ENCODE peak calls at places on chromosomes 3 and 15, in four cellular contexts. G, T, C and I are unnamed samples.

GRCh38 chr3:78154521-78155186 is 1114.8 kb downstream of the ROBO2 start:
- DNase-seq in T (no peak), C (no peak), G (no peak), I (no peak)

GRCh38 chr3:97952280-97952679 is 20.0 kb downstream of the RIOX2 start:
- DNase-seq in C (peak), G (no peak), T (no peak), I (no peak)

GRCh38 chr3:187773233-187773962 is 28.1 kb upstream of the BCL6 start:
- DNase-seq in C (no peak), G (no peak), T (no peak), I (no peak)

GRCh38 chr3:69568458-69568857 is 170.8 kb upstream of the MITF start:
- DNase-seq in T (no peak), C (peak), G (no peak), I (no peak)

GRCh38 chr15:68578960-68579935 is at the start of gene CORO2B:
- DNase-seq in G (peak), T (peak), C (peak), I (peak)

GRCh38 chr15:78149805-78150751 is 916 bp downstream of the IDH3A start:
- DNase-seq in G (no peak), C (no peak), T (peak), I (no peak)

GRCh38 chr3:29283297-29283681 is 2.4 kb downstream of the RBMS3 start:
- DNase-seq in G (no peak), T (no peak), C (peak), I (no peak)

GRCh38 chr3:71016141-71016845 is 567.2 kb downstream of the FOXP1 start:
- DNase-seq in T (no peak), C (no peak), G (no peak), I (no peak)

GRCh38 chr3:125382323-125382722 is 7.2 kb upstream of the ZNF148 start:
- DNase-seq in T (no peak), C (no peak), G (no peak), I (no peak)

GRCh38 chr15:101137312-101137940 is 114.4 kb downstream of the CHSY1 start:
- DNase-seq in T (no peak), C (no peak), G (no peak), I (no peak)

GRCh38 chr3:104396974-104397669 is 969.6 kb upstream of the ALCAM start:
- DNase-seq in T (peak), G (no peak), C (peak), I (no peak)

GRCh38 chr15:29225534-29226224 is 43.9 kb downstream of the NSMCE3 start:
- DNase-seq in G (no peak), C (no peak), T (no peak), I (no peak)

GRCh38 chr15:22947101-22948000 is 32.8 kb downstream of the CYFIP1 start:
- DNase-seq in G (no peak), T (no peak), C (no peak), I (no peak)

GRCh38 chr3:107221856-107222255 is 155.4 kb upstream of the CCDC54 start:
- DNase-seq in T (no peak), G (no peak), C (peak), I (no peak)

GRCh38 chr3:61452536-61452991 is 108.8 kb upstream of the PTPRG start:
- DNase-seq in C (peak), G (no peak), T (no peak), I (peak)

GRCh38 chr15:75817151-75817935 is 25.9 kb upstream of the UBE2Q2 start:
- DNase-seq in C (no peak), G (no peak), T (peak), I (no peak)

GRCh38 chr3:69384379-69384778 is 1.5 kb downstream of the FRMD4B start:
- DNase-seq in T (no peak), G (no peak), C (no peak), I (no peak)

GRCh38 chr3:129768728-129769127 is 124.8 kb downstream of the TMCC1 start:
- DNase-seq in G (no peak), T (no peak), C (no peak), I (no peak)

GRCh38 chr3:183265157-183265642 is 12.1 kb downstream of the B3GNT5 start:
- DNase-seq in T (no peak), G (peak), C (no peak), I (no peak)

GRCh38 chr15:74692327-74692726 is 3.5 kb downstream of the EDC3 start:
- DNase-seq in C (no peak), T (no peak), G (no peak), I (no peak)

GRCh38 chr15:74696398-74696729 is 540 bp upstream of the EDC3 start:
- DNase-seq in C (no peak), G (no peak), T (no peak), I (no peak)

GRCh38 chr15:74696808-74697207 is 984 bp upstream of the EDC3 start:
- DNase-seq in G (no peak), T (no peak), C (no peak), I (no peak)

DNA sequence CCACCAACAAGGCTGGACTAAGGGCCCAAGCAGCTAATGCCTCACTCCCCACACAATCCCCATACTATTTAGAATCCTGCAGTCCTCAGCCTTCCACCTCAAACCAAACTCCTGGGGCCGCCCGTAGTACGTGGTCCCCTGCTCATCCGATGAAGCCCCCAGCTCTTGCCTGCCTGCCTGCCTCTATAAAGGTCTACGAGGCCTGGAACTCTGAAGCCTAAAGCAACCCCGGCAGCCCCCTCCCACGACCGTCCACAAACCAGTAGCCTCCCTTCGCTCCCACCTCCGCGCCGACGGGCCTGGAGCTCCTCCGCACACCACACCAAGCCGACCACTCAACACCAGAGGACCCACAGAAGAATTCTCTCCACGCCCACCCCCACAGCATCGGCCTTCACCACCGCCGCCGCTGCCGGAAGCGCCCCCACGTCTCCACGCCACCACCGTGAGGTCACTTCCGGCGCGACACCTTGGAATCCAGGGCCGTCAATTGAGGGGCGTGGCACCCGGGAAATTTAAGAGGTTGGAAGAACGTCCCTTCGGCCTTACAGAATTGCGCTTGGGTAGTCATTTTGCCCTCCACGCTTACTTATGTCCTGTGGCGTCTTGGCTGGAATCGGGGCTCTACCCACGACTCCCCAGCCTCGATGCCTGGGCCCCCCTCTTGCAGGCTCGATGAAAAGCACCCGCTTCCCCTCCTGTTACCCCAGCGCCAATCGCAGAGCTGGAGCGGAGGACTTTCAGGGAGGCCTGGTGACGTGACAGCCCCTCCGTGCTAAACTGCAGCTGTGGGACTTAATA is at the start of gene EDC3:
- DNase-seq in C (peak), T (peak), G (peak), I (peak)
- TF ChIP-seq POLR2A in C (peak), T (peak), G (no peak), I (peak)

GRCh38 chr3:143306419-143306818 is 186.8 kb downstream of the CHST2 start:
- DNase-seq in G (no peak), T (peak), C (no peak), I (no peak)
- TF ChIP-seq POLR2A in G (no peak), T (no peak), C (no peak), I (no peak)

GRCh38 chr15:82262422-82263026 is at the start of the genes EFL1 and SAXO2:
- DNase-seq in C (peak), T (peak), G (peak), I (peak)
- TF ChIP-seq POLR2A in C (peak), T (peak), G (no peak), I (peak)

GRCh38 chr15:51104512-51104911 is 9.8 kb upstream of the TNFAIP8L3 start:
- DNase-seq in G (no peak), T (no peak), C (peak), I (no peak)

GRCh38 chr15:51105430-51106016 is 10.8 kb upstream of the TNFAIP8L3 start:
- DNase-seq in G (no peak), T (no peak), C (no peak), I (no peak)

GRCh38 chr15:51110171-51110570 is 15.5 kb upstream of the TNFAIP8L3 start:
- DNase-seq in T (no peak), G (no peak), C (no peak), I (no peak)

GRCh38 chr15:51108933-51109550 is 14.3 kb upstream of the TNFAIP8L3 start:
- DNase-seq in T (no peak), G (no peak), C (peak), I (no peak)

DNA sequence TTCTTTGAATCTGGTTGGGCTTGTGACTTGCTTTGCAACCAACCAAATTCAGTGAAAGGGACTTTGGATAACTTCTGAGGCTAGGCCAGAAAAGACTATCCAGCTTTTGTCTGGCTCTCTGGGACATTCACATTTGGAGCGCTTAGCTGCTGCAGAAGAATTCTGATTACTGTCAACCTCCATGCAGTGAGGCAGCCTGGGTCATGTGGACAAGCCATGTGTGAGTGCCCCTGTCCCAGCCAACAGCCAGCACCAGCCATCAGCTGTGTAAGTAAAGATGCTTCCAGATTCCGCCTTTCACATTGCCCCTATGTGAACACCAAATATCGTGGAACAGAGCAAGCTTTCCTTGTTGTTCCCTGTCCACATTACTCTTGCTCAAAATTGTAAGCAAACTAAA is 12.9 kb upstream of the TNFAIP8L3 start:
- DNase-seq in G (no peak), T (no peak), C (no peak), I (no peak)
- TF ChIP-seq POLR2A in G (no peak), T (no peak), C (no peak), I (no peak)

GRCh38 chr15:93238641-93239040 is 149.6 kb upstream of the RGMA start:
- DNase-seq in T (no peak), G (no peak), C (no peak), I (no peak)

GRCh38 chr15:93233710-93234109 is 144.7 kb upstream of the RGMA start:
- DNase-seq in T (no peak), C (no peak), G (no peak), I (no peak)

GRCh38 chr15:93235321-93235720 is 146.3 kb upstream of the RGMA start:
- DNase-seq in C (no peak), T (peak), G (no peak), I (no peak)

GRCh38 chr15:93236924-93237323 is 147.9 kb upstream of the RGMA start:
- DNase-seq in T (no peak), C (no peak), G (no peak), I (no peak)

DNA sequence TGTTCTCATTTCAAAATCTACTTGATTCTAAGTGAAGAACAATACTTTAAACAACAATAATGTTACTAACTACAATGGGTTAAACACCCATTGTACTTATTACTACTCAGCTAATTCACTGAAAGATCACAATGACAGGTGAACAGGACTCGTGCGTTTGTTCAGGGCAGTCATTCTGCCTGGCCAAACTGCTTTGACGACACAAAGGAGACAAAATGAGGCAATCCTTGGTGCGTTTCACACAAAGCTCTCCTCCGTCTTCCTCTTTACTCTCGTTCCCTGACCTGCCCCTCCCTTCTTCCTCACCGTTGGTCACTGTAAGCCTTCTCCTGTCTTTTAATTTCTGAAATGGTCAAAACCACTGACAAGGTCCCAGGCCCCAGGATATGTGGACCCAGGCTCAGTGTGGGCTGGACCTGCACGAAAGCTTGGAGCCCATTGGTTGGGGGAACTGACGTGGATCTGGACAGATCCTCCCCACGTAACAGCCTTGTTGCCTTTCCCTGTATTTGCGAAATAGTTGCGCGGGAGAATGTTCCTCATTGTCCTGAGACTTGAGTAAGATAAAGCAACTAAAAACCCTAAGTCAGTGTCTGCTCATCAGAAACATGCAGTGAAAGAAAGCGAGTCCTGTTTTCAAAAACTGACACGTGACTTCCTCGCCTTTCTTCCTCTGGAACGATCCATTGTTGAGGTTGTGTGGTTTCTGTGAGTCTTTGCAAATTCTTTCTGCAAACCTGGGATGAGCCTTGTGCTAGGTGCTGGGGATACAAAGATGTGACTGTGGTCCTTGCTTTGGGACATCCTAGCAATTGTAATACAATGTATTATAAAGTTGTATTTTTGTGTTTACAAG is 147.1 kb upstream of the RGMA start:
- DNase-seq in G (peak), C (no peak), T (peak), I (no peak)
- TF ChIP-seq POLR2A in G (no peak), C (no peak), T (no peak), I (no peak)

DNA sequence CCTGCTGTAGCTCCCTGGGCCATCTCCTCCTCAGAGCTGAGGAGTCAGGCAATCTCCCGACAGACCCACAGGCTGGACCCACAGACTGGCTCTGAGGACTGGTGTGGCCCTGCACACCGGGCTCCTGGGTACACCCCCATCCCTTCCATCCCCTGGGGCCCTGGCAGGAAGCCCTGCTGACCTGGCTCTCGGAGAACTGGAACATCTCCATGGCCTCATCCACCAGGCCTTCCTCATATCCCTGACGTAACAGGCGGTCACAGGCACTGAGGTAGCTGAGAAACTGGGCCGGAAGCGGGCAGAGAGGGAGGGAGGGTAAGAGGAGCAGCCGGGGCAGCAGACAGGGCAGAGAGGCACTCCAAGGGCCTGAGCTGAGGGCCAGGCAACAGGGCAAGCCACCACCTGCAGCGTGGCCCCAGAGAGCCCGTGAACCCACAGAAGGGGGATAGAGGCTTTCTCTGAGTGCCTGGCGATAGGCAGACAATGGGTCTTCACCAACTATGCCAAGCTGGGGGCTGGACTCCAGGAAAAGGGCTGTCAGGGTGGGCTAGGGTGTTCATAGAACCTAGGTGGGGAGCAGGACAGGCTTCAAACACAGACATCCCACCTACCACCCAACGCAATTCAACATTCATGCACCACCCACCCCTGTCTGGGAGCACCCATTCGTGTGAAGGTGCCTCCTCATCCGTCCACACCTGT is 17.9 kb downstream of the KBTBD13 start:
- DNase-seq in T (no peak), G (peak), C (no peak), I (no peak)
- TF ChIP-seq POLR2A in T (no peak), G (no peak), C (no peak), I (no peak)